ENCODE peak calls at places on chromosomes 2 and 18, in nine cellular contexts. X is endothelial cell of umbilical vein, Z is IMR-90, V is stomach, A is prostate gland, E is body of pancreas, H is A549, I is sigmoid colon, M is transverse colon. B is an unnamed sample.

GRCh38 chr2:223647258-223647952 is 45.2 kb upstream of the SCG2 start:
- DNase-seq in X (no peak), Z (peak; percentile 24), V (no peak), A (no peak), E (no peak), H (no peak), I (no peak), M (no peak), B (no peak)

GRCh38 chr18:9362869-9363268 is 28.3 kb downstream of the TWSG1 start:
- DNase-seq in X (no peak), Z (no peak), V (no peak), A (no peak), E (no peak), H (no peak), I (no peak), M (no peak), B (no peak)

GRCh38 chr18:44130365-44130942 is 550.2 kb upstream of the SETBP1 start:
- DNase-seq in X (peak; percentile 69), Z (peak; percentile 3), V (no peak), A (peak; percentile 9), E (peak; percentile 16), H (peak; percentile 3), I (no peak), M (peak; percentile 10), B (no peak)

GRCh38 chr2:128635361-128635900 is 316.8 kb upstream of the HS6ST1 start:
- DNase-seq in X (no peak), Z (no peak), V (peak; percentile 10), A (no peak), E (no peak), H (no peak), I (peak; percentile 45), M (no peak), B (no peak)

GRCh38 chr2:218031261-218031660 is 28.5 kb upstream of the TNS1 start:
- DNase-seq in X (no peak), Z (no peak), V (no peak), A (no peak), E (no peak), H (no peak), I (no peak), M (no peak), B (no peak)

GRCh38 chr2:238289574-238289973 is 1.2 kb upstream of the PER2 start:
- DNase-seq in X (no peak), Z (no peak), V (no peak), A (no peak), E (no peak), H (no peak), I (peak; percentile 65), M (no peak), B (no peak)

GRCh38 chr18:32317651-32318050 is 127.8 kb downstream of the MEP1B start:
- DNase-seq in X (no peak), Z (peak; percentile 57), V (no peak), A (no peak), E (no peak), H (no peak), I (no peak), M (no peak), B (no peak)

GRCh38 chr2:235639885-235640284 is 146.0 kb downstream of the AGAP1 start:
- DNase-seq in X (no peak), Z (no peak), V (no peak), A (no peak), E (no peak), H (no peak), I (no peak), M (no peak), B (no peak)

GRCh38 chr2:152571035-152571766 is 146.1 kb downstream of the PRPF40A start:
- DNase-seq in X (no peak), Z (peak; percentile 54), V (no peak), A (no peak), E (no peak), H (no peak), I (no peak), M (no peak), B (no peak)

GRCh38 chr18:22539045-22539444 is 121.3 kb upstream of the CTAGE1 start:
- DNase-seq in X (no peak), Z (no peak), V (no peak), A (no peak), E (peak; percentile 27), H (no peak), I (peak; percentile 79), M (no peak), B (peak; percentile 80)

GRCh38 chr2:56749152-56749752 is 565.5 kb downstream of the CCDC85A start:
- DNase-seq in X (peak; percentile 55), Z (peak; percentile 6), V (no peak), A (no peak), E (no peak), H (peak; percentile 6), I (no peak), M (no peak), B (no peak)

GRCh38 chr2:37615808-37616673 is 55.4 kb downstream of the CDC42EP3 start:
- DNase-seq in X (peak; percentile 54), Z (no peak), V (peak; percentile 45), A (no peak), E (peak; percentile 41), H (no peak), I (peak; percentile 69), M (peak; percentile 47), B (peak; percentile 50)

GRCh38 chr2:8484502-8485283 is 197.2 kb upstream of the ID2 start:
- DNase-seq in X (no peak), Z (no peak), V (no peak), A (no peak), E (no peak), H (no peak), I (no peak), M (no peak), B (no peak)

GRCh38 chr2:229725716-229726346 is 11.5 kb upstream of the DNER start:
- DNase-seq in X (no peak), Z (peak; percentile 95), V (no peak), A (no peak), E (no peak), H (peak; percentile 62), I (no peak), M (no peak), B (no peak)

DNA sequence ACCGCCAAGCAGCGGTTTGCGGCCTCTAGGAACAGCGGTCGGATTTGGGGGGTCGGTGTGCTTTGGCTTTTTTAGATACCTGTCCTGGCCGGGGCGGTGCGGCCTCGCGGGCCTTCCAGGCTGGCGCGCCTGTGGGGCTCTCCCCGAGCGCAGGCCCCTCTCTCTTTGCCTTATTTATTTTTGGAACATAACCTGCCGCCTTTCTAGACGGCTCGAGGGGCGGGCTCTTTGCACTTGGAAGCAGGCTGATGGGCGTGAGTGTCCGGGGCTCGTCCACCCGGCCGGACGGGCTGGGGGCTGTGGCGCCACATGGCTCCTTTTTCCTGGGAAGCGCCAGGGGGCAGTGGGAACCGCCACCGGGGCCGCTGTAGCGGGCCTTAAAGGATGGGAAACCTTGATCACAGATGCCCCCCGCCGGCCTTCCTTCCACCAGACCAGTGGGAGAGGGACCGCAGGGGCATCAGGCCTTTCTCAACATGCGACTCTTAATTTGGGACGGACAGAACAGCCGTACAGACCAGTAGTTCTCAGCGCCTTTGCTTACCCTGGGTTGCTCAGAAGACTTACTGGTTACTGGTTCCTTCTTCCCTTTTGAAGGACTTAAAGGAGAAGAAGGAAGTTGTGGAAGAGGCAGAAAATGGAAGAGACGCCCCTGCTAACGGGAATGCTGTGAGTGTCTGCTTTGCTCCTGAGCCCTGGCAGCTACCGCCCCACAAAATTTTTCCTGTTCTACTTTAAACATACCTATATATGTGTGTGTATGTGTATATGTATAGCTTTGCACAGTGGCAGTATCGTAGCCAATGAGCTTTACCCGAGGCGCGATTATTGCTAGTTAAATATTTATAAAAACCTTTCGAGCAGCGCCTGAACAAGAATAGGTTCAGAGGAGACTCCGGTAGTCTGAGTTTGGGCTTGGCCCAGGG is 2.7 kb downstream of the PTMA start:
- DNase-seq in X (peak; percentile 37), Z (no peak), V (peak; percentile 27), A (peak; percentile 20), E (no peak), H (no peak), I (peak; percentile 80), M (peak; percentile 54), B (peak; percentile 63)
- TF ChIP-seq POLR2A in X (no peak), Z (no peak), V (no peak), A (no peak), E (no peak), H (no peak), I (peak; percentile 31), M (peak; percentile 66), B (no peak)

DNA sequence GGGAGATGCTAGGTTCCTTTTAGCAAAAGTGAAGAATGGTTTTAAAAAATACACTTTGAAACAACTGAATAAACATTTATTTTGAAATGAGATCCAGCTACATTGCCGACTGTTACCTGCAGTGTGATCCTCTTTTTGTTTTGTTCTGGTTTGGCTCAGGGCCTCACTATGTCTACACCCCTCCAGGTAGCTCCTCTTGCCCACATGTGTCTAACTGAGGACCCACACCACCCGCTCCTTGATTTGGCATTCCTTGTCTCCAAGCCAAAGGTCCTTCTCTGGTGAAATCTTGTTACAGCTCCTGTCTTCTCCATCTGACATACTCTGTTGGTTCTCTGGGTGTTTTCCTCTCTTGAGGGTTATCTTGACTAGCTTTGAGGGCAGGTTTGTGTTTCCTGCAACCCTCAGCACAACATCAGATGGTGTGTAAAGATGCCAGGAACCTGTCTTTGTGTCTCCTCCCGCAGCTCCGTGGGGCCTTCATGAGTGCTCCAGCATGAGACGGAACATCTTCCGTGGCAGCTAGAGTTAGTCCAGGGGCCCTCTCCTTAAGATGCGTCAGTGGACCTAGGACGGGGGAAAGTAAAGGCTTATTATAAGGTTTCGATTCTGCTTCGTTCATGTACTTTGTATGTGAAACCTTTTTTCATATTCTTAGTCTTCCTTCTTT is 32.1 kb downstream of the MAP4K4 start:
- DNase-seq in X (no peak), Z (no peak), V (no peak), A (no peak), E (no peak), H (no peak), I (no peak), M (no peak), B (no peak)
- H3K4me1 ChIP-seq in X (peaks cover 18% of the 10 kb centered on the region), Z (peaks cover 22% of the 10 kb centered on the region), V (peaks cover 17% of the 10 kb centered on the region), A (no peaks in the 10 kb centered on the region), E (peaks cover 10% of the 10 kb centered on the region), H (peaks cover 26% of the 10 kb centered on the region), I (peaks cover 26% of the 10 kb centered on the region), M (peaks cover 11% of the 10 kb centered on the region), B (peaks cover 31% of the 10 kb centered on the region)

DNA sequence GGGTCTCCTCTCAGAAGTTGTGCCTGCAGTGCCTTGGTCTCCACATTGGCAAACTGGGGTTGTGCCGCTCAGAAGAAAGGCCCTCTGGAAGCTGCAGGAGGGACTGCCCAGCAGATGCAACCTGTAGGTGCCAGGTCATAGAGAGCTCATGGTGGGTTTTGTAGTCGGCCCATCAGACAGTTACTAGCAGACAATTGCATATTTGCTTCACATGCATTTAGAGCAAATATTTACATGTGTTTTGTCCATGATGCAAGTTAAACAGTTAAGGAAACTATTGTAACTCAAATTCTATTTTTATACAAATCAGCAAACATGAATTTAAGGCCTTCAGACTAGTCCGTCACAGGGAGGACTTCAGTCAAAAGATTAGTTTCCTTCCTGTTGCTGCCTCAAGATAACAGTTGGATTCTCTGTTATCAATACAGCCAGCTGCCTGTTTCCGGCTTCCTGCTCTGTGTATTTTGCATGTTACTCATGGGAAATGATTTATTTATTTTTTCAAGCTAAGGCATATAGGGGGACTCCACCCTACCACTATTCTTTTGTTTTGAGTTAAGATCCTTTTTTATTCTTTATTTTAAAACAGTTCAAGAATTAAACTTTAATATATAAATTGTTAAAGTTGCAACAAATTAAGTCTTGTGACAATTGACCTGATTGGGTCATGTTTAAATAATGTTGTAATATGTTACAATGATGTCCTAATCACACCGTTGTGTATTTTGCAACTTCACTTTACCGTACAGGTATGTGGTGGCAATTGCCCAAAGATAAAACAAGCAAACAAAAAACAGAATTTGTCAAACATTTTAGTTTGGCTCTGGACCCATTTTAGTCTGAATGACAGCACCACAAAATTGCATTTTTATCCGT is 133.5 kb downstream of the SPTBN1 start:
- DNase-seq in X (peak; percentile 99), Z (peak; percentile 70), V (peak; percentile 52), A (no peak), E (peak; percentile 41), H (no peak), I (no peak), M (peak; percentile 55), B (no peak)
- TF ChIP-seq POLR2A in X (peak; percentile 95), Z (no peak), V (no peak), A (no peak), E (no peak), H (no peak), I (no peak), M (no peak), B (no peak)

GRCh38 chr18:47911877-47912276 is 18.6 kb downstream of the SMAD2 start:
- DNase-seq in X (no peak), Z (no peak), V (no peak), A (no peak), E (no peak), H (no peak), I (no peak), M (no peak), B (no peak)
- H3K4me1 ChIP-seq in X (no peaks in the 10 kb centered on the region), Z (no peaks in the 10 kb centered on the region), V (peaks cover 17% of the 10 kb centered on the region), A (no peaks in the 10 kb centered on the region), E (peaks cover 25% of the 10 kb centered on the region), H (peaks cover 89% of the 10 kb centered on the region), I (peaks cover 58% of the 10 kb centered on the region), M (peaks cover 7% of the 10 kb centered on the region), B (peaks cover 63% of the 10 kb centered on the region)

B was measured in heart left ventricle.